ENCODE peak calls at places on chromosomes 16 and 17, in six cellular contexts. S, Z, G, A, W and Q are unnamed samples.

GRCh38 chr16:58027341-58028167 is 2.0 kb downstream of the MMP15 start:
- DNase-seq in Z (no peak), G (peak; percentile 56), W (no peak), A (peak; percentile 37), S (peak; percentile 77), Q (no peak)

GRCh38 chr16:47056704-47057630 is 83.5 kb upstream of the DNAJA2 start:
- DNase-seq in W (no peak), Z (no peak), S (no peak), A (no peak), G (no peak), Q (no peak)

GRCh38 chr16:58913456-58913855 is 179.3 kb upstream of the GOT2 start:
- DNase-seq in S (no peak), A (no peak), Z (no peak), G (no peak), W (no peak), Q (no peak)

GRCh38 chr16:67719048-67719777 is at the start of gene GFOD2:
- DNase-seq in W (peak; percentile 79), G (peak; percentile 100), S (peak; percentile 100), A (peak; percentile 91), Z (peak; percentile 98), Q (peak; percentile 99)

GRCh38 chr16:695355-696089 is 5.3 kb upstream of the WDR24 start:
- DNase-seq in A (no peak), Z (peak; percentile 78), W (no peak), G (peak; percentile 63), S (peak; percentile 77), Q (peak; percentile 80)

GRCh38 chr16:70472786-70473433 is 18.5 kb downstream of the FCSK start:
- DNase-seq in W (no peak), G (no peak), A (no peak), S (no peak), Z (no peak), Q (no peak)

GRCh38 chr16:64051826-64052225 is 1070.0 kb downstream of the CDH11 start:
- DNase-seq in G (no peak), W (no peak), S (no peak), Z (no peak), A (peak; percentile 32), Q (no peak)

GRCh38 chr17:64166876-64167275 is 36.9 kb upstream of the ERN1 start:
- DNase-seq in W (no peak), A (no peak), G (no peak), Z (no peak), S (no peak), Q (no peak)

GRCh38 chr17:40014375-40014980 is 762 bp upstream of the CSF3 start:
- DNase-seq in W (no peak), Z (no peak), S (no peak), A (peak; percentile 40), G (no peak), Q (no peak)

GRCh38 chr17:46983782-46984181 is 4.7 kb upstream of the RPRML start:
- DNase-seq in S (peak; percentile 55), A (no peak), W (no peak), G (peak; percentile 34), Z (no peak), Q (no peak)

GRCh38 chr16:83675136-83675535 is 132.6 kb upstream of the HSBP1 start:
- DNase-seq in A (no peak), Z (no peak), G (no peak), S (no peak), W (no peak), Q (no peak)

GRCh38 chr16:4763791-4764190 is 3.2 kb downstream of the ZNF500 start:
- DNase-seq in A (no peak), W (no peak), G (no peak), Z (no peak), S (no peak), Q (no peak)

GRCh38 chr17:57703273-57703672 is 41.8 kb downstream of the CCDC182 start:
- DNase-seq in S (peak; percentile 11), W (no peak), A (no peak), Z (no peak), G (no peak), Q (no peak)

GRCh38 chr16:2054543-2055245 is 6.9 kb downstream of the TSC2 start:
- DNase-seq in S (no peak), A (no peak), Z (no peak), G (no peak), W (no peak), Q (no peak)

GRCh38 chr17:78241277-78242023 is 10.0 kb downstream of the TMEM235 start:
- DNase-seq in S (peak; percentile 49), Z (no peak), G (peak; percentile 86), A (peak; percentile 96), W (no peak), Q (no peak)

GRCh38 chr17:74099441-74100340 is 103.8 kb upstream of the RPL38 start:
- DNase-seq in A (no peak), W (no peak), Z (no peak), S (no peak), G (no peak), Q (no peak)

GRCh38 chr16:79018952-79019506 is 581.5 kb downstream of the MAF start:
- DNase-seq in W (no peak), A (no peak), S (no peak), Z (no peak), G (no peak), Q (no peak)

GRCh38 chr17:42457107-42457787 is 1.4 kb upstream of the ATP6V0A1 start:
- DNase-seq in S (no peak), W (peak; percentile 65), A (no peak), Z (no peak), G (no peak), Q (no peak)

GRCh38 chr16:56321571-56321970 is 103.8 kb downstream of the AMFR start:
- DNase-seq in G (no peak), A (no peak), Z (no peak), W (no peak), S (no peak), Q (no peak)

GRCh38 chr17:79830763-79831366 is 8.4 kb downstream of the CBX4 start:
- DNase-seq in Z (no peak), W (no peak), S (peak; percentile 50), G (no peak), A (peak; percentile 51), Q (no peak)

DNA sequence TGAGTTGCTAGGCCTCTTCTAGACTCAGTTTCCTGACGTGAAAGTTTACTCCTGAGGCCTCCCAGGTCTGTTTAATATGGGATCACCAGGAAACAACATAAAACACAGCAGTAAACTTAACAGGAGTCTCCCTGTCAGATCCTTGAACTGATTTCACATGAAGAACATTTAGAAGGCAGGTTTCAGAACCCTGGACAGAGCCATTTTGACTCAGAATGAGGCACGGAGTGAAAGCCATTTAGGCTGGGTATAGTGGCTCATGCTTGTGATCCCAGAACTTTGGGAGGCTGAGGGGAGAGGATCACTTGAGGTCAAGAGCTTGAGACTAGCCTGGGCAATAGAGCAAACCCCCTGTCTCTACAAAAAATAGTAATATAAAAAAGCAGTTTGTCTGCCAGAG is 289.1 kb downstream of the CA10 start:
- DNase-seq in G (no peak), Z (no peak), S (peak; percentile 61), A (peak; percentile 23), W (no peak), Q (no peak)
- TF ChIP-seq TAF1 in G (no peak), Z (no peak), S (no peak), A (no peak), W (no peak), Q (no peak)

GRCh38 chr17:45092932-45093430 is 31.9 kb downstream of the NMT1 start:
- DNase-seq in Z (no peak), W (no peak), G (no peak), S (no peak), A (peak; percentile 82), Q (no peak)

GRCh38 chr17:45088741-45089140 is 27.6 kb downstream of the NMT1 start:
- DNase-seq in Z (no peak), A (no peak), G (no peak), W (no peak), S (no peak), Q (no peak)

GRCh38 chr17:45091778-45092425 is 30.8 kb downstream of the NMT1 start:
- DNase-seq in A (no peak), W (no peak), G (no peak), S (no peak), Z (no peak), Q (no peak)

GRCh38 chr17:45087978-45088377 is 26.9 kb downstream of the NMT1 start:
- DNase-seq in G (no peak), Z (no peak), W (no peak), S (no peak), A (no peak), Q (no peak)

DNA sequence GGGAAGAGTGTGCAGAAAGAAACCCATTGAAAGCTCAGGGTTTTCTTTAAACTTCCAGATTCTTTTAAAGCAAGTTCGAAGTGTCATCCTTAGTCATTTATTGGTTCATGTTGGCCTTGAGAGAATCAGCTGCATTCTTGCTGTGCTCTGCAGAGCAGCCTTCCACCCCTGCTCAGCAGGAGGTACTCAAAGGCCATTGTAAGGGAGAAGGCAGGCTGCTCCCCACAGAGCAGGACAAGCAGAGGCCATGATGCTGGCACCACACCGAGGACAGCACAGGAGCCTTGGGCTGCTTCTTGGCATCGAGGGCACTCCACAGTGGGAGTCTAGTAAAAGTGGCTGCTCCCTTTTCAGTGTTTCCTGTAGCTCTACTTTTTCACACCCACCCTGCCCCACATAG is 29.6 kb downstream of the NMT1 start:
- DNase-seq in G (no peak), W (no peak), S (no peak), Z (no peak), A (no peak), Q (no peak)
- TF ChIP-seq POLR2AphosphoS5 in G (no peak), W (no peak), S (no peak), Z (no peak), A (no peak), Q (no peak)

GRCh38 chr17:76273435-76273921 is 8.3 kb downstream of the UBALD2 start:
- DNase-seq in S (no peak), A (no peak), W (no peak), Z (no peak), G (no peak), Q (peak; percentile 14)

GRCh38 chr17:76270127-76270592 is 5.0 kb downstream of the UBALD2 start:
- DNase-seq in G (peak; percentile 79), A (no peak), S (no peak), Z (no peak), W (no peak), Q (no peak)

GRCh38 chr17:76270770-76271668 is 5.9 kb downstream of the UBALD2 start:
- DNase-seq in G (no peak), W (no peak), A (no peak), Z (no peak), S (no peak), Q (peak; percentile 32)

GRCh38 chr17:76272541-76273434 is 7.6 kb downstream of the UBALD2 start:
- DNase-seq in S (no peak), A (no peak), W (no peak), Z (peak; percentile 55), G (no peak), Q (peak; percentile 36)

GRCh38 chr17:76271669-76272540 is 6.8 kb downstream of the UBALD2 start:
- DNase-seq in G (peak; percentile 37), Z (peak; percentile 83), A (no peak), S (peak; percentile 67), W (peak; percentile 91), Q (peak; percentile 86)
- TF ChIP-seq POLR2A in G (peak; percentile 68), Z (peak; percentile 92), A (peak; percentile 16), S (no peak), W (peak; percentile 91), Q (peak; percentile 91)

DNA sequence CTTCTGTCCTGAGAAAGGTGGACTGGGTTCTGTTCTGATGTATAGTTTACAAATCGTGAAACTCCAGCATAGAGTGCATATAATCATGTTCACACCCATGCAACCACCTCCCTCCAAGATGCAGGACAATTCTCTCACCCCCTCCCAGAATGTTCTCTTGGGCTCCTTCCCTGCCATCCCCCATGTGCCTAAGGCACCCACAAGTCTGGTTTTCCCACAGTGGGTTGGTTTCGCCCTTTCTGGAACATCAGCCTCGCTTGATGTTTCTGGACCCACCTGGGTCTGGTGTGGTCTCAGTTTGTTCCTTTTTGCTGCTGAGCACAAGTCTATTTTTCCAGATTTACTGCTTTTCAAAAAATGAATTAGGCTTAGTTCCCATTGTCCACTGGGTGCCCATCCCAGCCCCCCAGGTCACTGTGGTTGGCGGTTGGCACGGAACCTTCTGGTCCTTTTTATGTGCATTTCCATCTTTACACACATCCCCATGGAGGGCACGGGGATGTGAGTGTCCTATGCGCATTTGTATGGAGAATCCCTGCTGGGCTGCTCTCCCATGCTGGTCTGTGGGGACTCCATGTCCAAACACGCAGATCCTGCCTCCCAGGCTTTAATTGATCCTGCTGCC is 19.0 kb downstream of the MAP2K3 start:
- DNase-seq in W (no peak), G (peak; percentile 8), Z (no peak), A (no peak), S (no peak), Q (no peak)
- TF ChIP-seq TAF1 in W (no peak), G (no peak), Z (no peak), A (no peak), S (no peak), Q (no peak)